ENCODE peak calls at places on chromosomes 3 and 15, in six cellular contexts. U, W, N, G, P and E are unnamed samples.

GRCh38 chr3:41682996-41683395 is 278.9 kb downstream of the ULK4 start:
- DNase-seq in U (no peak), W (no peak), N (no peak), G (no peak), P (no peak), E (no peak)

GRCh38 chr3:4908066-4908768 is 71.0 kb upstream of the BHLHE40 start:
- DNase-seq in U (no peak), W (no peak), N (no peak), G (no peak), P (no peak), E (no peak)

GRCh38 chr15:96088592-96088991 is 241.9 kb upstream of the NR2F2 start:
- DNase-seq in U (no peak), W (no peak), N (no peak), G (no peak), P (no peak), E (no peak)

GRCh38 chr3:22475665-22476064 is 724.7 kb upstream of the ZNF385D start:
- DNase-seq in U (no peak), W (no peak), N (no peak), G (no peak), P (no peak), E (no peak)

GRCh38 chr15:89893696-89894450 is at the start of gene AP3S2:
- DNase-seq in U (peak; percentile 92), W (peak; percentile 87), N (peak; percentile 91), G (peak; percentile 95), P (peak; percentile 91), E (peak; percentile 73)

GRCh38 chr3:178255315-178255714 is 280.9 kb upstream of the KCNMB2 start:
- DNase-seq in U (no peak), W (no peak), N (no peak), G (no peak), P (no peak), E (no peak)

GRCh38 chr3:47399531-47400270 is 18.9 kb downstream of the PTPN23 start:
- DNase-seq in U (no peak), W (no peak), N (no peak), G (no peak), P (no peak), E (no peak)

GRCh38 chr3:69547457-69548014 is 161.6 kb upstream of the FRMD4B start:
- DNase-seq in U (no peak), W (no peak), N (no peak), G (no peak), P (no peak), E (no peak)

GRCh38 chr3:188446014-188446413 is 292.1 kb downstream of the LPP start:
- DNase-seq in U (no peak), W (no peak), N (no peak), G (no peak), P (no peak), E (no peak)